ENCODE peak calls at places on chromosomes 4 and X, in five cellular contexts. One of them, this sample, is unnamed. For H3K36me3 and H3K27me3, the result is how much of the 10 kb centered on the place peaks cover.

GRCh38 chrX:135421537-135421931 is 210 bp upstream of the SMIM10L2A start:
- DNase-seq in osteoblast: peak
- DNase-seq in left lung: peak
- DNase-seq in thoracic aorta: peak
- DNase-seq in IMR-90: peak
- DNase-seq in this sample: peak

GRCh38 chrX:29241831-29242230 is 654.6 kb downstream of the IL1RAPL1 start:
- DNase-seq in thoracic aorta: no peak
- DNase-seq in osteoblast: no peak
- DNase-seq in IMR-90: peak
- DNase-seq in left lung: no peak
- DNase-seq in this sample: no peak

GRCh38 chr4:13918110-13918509 is 290.6 kb upstream of the BOD1L1 start:
- DNase-seq in thoracic aorta: peak
- DNase-seq in IMR-90: peak
- DNase-seq in osteoblast: peak
- DNase-seq in left lung: no peak
- DNase-seq in this sample: no peak

GRCh38 chr4:99201687-99202086 is 17.4 kb downstream of the ADH6 start:
- DNase-seq in osteoblast: peak
- DNase-seq in left lung: no peak
- DNase-seq in thoracic aorta: no peak
- DNase-seq in IMR-90: peak
- DNase-seq in this sample: no peak

GRCh38 chrX:117969782-117970181 is 146.8 kb downstream of the KLHL13 start:
- DNase-seq in osteoblast: no peak
- DNase-seq in thoracic aorta: no peak
- DNase-seq in left lung: no peak
- DNase-seq in IMR-90: no peak
- DNase-seq in this sample: no peak

GRCh38 chrX:133493366-133493765 is 78.1 kb upstream of the GPC4 start:
- DNase-seq in IMR-90: no peak
- DNase-seq in osteoblast: no peak
- DNase-seq in thoracic aorta: no peak
- DNase-seq in left lung: no peak
- DNase-seq in this sample: no peak

GRCh38 chr4:12928751-12929150 is 555.4 kb downstream of the RAB28 start:
- DNase-seq in IMR-90: no peak
- DNase-seq in osteoblast: no peak
- DNase-seq in left lung: no peak
- DNase-seq in thoracic aorta: no peak
- DNase-seq in this sample: no peak

GRCh38 chr4:92175250-92175649 is 128.5 kb upstream of the GRID2 start:
- DNase-seq in IMR-90: no peak
- DNase-seq in left lung: no peak
- DNase-seq in thoracic aorta: no peak
- DNase-seq in osteoblast: no peak
- DNase-seq in this sample: no peak

GRCh38 chr4:138663883-138664282 is 351.7 kb upstream of the NOCT start:
- DNase-seq in left lung: no peak
- DNase-seq in thoracic aorta: no peak
- DNase-seq in IMR-90: peak
- DNase-seq in osteoblast: no peak
- DNase-seq in this sample: no peak

GRCh38 chr4:123555500-123556273 is 159.1 kb downstream of the SPRY1 start:
- DNase-seq in left lung: no peak
- DNase-seq in IMR-90: peak
- DNase-seq in osteoblast: peak
- DNase-seq in thoracic aorta: peak
- DNase-seq in this sample: peak

GRCh38 chr4:174278467-174278866 is 5.0 kb downstream of the FBXO8 start:
- DNase-seq in thoracic aorta: no peak
- DNase-seq in left lung: no peak
- DNase-seq in osteoblast: no peak
- DNase-seq in IMR-90: no peak
- DNase-seq in this sample: no peak

GRCh38 chr4:54226399-54227260 is 2.5 kb upstream of the PDGFRA start:
- DNase-seq in thoracic aorta: no peak
- DNase-seq in left lung: peak
- DNase-seq in IMR-90: peak
- DNase-seq in osteoblast: peak
- DNase-seq in this sample: no peak

GRCh38 chrX:1418901-1419544 is 27.1 kb upstream of the SLC25A6 start:
- DNase-seq in IMR-90: no peak
- DNase-seq in left lung: peak
- DNase-seq in thoracic aorta: no peak
- DNase-seq in osteoblast: no peak
- DNase-seq in this sample: peak

GRCh38 chrX:1417921-1418875 is 26.3 kb upstream of the SLC25A6 start:
- DNase-seq in IMR-90: no peak
- DNase-seq in thoracic aorta: no peak
- DNase-seq in osteoblast: no peak
- DNase-seq in left lung: peak
- DNase-seq in this sample: no peak

GRCh38 chrX:1419545-1420355 is 27.8 kb upstream of the SLC25A6 start:
- DNase-seq in thoracic aorta: no peak
- DNase-seq in osteoblast: no peak
- DNase-seq in IMR-90: no peak
- DNase-seq in left lung: peak
- DNase-seq in this sample: no peak

GRCh38 chrX:1416327-1416784 is 24.4 kb upstream of the SLC25A6 start:
- DNase-seq in osteoblast: no peak
- DNase-seq in thoracic aorta: no peak
- DNase-seq in IMR-90: no peak
- DNase-seq in left lung: no peak
- DNase-seq in this sample: no peak

DNA sequence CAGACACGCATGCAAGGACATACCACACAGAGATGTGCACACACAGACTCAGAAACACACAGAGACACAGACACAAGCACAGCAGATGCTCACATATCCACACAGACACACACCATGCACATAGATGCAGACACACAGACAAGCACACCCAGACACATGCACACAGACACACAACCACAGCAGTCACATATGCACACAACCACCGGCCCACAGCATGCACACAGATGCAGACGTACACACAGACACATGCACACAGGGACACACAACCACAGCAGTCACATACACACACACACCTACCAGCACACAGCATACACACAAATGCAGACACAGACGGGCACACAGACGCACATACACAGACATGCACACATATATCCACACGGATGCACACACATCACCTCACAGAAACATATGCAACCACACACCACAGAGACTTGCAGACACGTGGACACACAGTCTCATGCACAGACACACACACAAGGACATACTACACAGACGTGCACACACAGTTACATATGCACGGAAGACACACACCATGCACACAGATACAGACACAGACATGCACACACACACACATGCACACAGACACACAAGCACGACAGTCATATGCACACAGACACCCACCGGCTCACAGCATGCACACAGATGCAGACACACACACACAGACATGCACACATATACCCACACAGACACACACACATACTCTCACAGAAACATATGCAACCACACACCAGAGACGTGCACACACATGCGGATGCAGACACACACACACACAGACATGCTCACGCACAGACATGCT is 25.2 kb upstream of the SLC25A6 start:
- DNase-seq in osteoblast: no peak
- DNase-seq in thoracic aorta: no peak
- DNase-seq in IMR-90: no peak
- DNase-seq in left lung: peak
- DNase-seq in this sample: no peak
- H3K36me3 ChIP-seq in osteoblast: under half
- H3K36me3 ChIP-seq in thoracic aorta: under half
- H3K36me3 ChIP-seq in IMR-90: half or more
- H3K36me3 ChIP-seq in left lung: under half
- H3K36me3 ChIP-seq in this sample: under half

GRCh38 chr4:3833326-3833989 is 67.3 kb downstream of the ADRA2C start:
- DNase-seq in IMR-90: no peak
- DNase-seq in thoracic aorta: no peak
- DNase-seq in left lung: peak
- DNase-seq in osteoblast: peak
- DNase-seq in this sample: no peak

GRCh38 chr4:3831529-3832150 is 65.5 kb downstream of the ADRA2C start:
- DNase-seq in thoracic aorta: no peak
- DNase-seq in left lung: peak
- DNase-seq in osteoblast: peak
- DNase-seq in IMR-90: no peak
- DNase-seq in this sample: no peak

GRCh38 chr4:3834186-3834920 is 68.2 kb downstream of the ADRA2C start:
- DNase-seq in IMR-90: no peak
- DNase-seq in left lung: peak
- DNase-seq in thoracic aorta: no peak
- DNase-seq in osteoblast: peak
- DNase-seq in this sample: no peak

GRCh38 chr4:3830774-3831528 is 64.8 kb downstream of the ADRA2C start:
- DNase-seq in left lung: peak
- DNase-seq in osteoblast: peak
- DNase-seq in IMR-90: no peak
- DNase-seq in thoracic aorta: no peak
- DNase-seq in this sample: no peak

DNA sequence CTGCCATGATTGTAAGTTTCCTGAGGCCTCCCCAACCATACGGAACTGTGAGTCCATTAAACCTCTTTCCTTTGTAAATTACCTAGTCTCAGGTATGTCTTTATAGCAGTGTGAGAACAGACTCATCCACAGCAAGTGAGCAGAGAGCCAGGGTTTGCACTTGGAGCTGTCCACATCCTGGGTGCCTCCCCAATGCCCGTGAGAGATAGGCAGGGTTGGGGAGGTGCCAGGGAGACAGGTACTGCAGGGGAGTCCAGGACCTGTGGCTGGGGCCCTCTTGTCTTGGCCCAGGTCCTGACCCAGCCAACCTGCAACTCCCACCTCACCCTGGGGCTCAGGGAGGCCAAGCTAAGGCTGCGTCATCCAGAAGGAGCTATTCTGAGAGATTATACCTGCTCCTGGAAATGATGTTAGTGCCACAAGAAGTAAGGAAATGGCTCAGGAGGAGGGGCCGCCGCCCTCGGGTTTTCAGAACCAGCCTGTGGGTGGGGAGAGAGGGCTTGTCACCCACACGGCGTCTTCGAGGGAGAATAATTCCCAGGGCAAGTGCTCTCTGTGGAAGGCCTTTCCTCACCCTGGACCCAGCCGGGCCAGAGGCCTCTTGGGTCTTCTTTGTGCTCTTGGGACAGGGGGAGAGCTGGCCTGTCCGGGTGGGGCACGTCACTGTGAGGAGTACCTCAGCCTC is 66.5 kb downstream of the ADRA2C start:
- DNase-seq in osteoblast: peak
- DNase-seq in left lung: peak
- DNase-seq in thoracic aorta: no peak
- DNase-seq in IMR-90: no peak
- DNase-seq in this sample: no peak
- H3K27me3 ChIP-seq in osteoblast: under half
- H3K27me3 ChIP-seq in left lung: under half
- H3K27me3 ChIP-seq in thoracic aorta: under half
- H3K27me3 ChIP-seq in IMR-90: under half
- H3K27me3 ChIP-seq in this sample: under half

GRCh38 chr4:2965262-2965661 is 1.9 kb downstream of the GRK4 start:
- DNase-seq in osteoblast: no peak
- DNase-seq in left lung: no peak
- DNase-seq in thoracic aorta: no peak
- DNase-seq in IMR-90: no peak
- DNase-seq in this sample: no peak

GRCh38 chr4:2963185-2964076 is at the start of the genes GRK4 and NOP14:
- DNase-seq in thoracic aorta: peak
- DNase-seq in osteoblast: peak
- DNase-seq in left lung: peak
- DNase-seq in IMR-90: peak
- DNase-seq in this sample: peak

GRCh38 chr4:2962614-2963184 is 507 bp downstream of the NOP14 start:
- DNase-seq in left lung: no peak
- DNase-seq in osteoblast: no peak
- DNase-seq in thoracic aorta: no peak
- DNase-seq in IMR-90: peak
- DNase-seq in this sample: peak

GRCh38 chr4:2962099-2962455 is 1.1 kb downstream of the NOP14 start:
- DNase-seq in osteoblast: no peak
- DNase-seq in left lung: no peak
- DNase-seq in IMR-90: no peak
- DNase-seq in thoracic aorta: no peak
- DNase-seq in this sample: no peak

DNA sequence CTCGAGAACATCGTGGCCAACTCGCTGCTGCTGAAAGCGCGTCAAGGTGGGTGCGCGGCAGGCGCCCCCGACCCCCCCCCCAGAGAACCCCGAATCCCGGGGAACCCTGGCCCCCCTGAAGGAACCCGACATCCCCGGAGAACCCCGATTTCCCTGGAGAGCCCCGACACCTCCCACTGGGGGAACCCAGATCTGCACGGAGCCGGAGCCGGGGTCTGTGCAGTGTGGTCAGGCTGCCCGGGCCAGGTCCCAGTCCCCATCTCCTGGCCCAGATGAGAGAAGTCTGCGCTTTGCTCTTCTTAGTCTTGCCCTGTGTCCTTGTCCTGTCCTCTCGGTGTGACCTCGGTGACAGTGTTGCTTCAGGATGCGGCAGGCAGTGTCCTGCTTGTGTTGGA is 703 bp downstream of the GRK4 start:
- DNase-seq in left lung: no peak
- DNase-seq in IMR-90: no peak
- DNase-seq in thoracic aorta: no peak
- DNase-seq in osteoblast: no peak
- DNase-seq in this sample: no peak
- H3K27ac ChIP-seq in left lung: peak
- H3K27ac ChIP-seq in IMR-90: peak
- H3K27ac ChIP-seq in thoracic aorta: peak
- H3K27ac ChIP-seq in osteoblast: peak
- H3K27ac ChIP-seq in this sample: no peak

GRCh38 chr4:118787844-118788380 is 48.0 kb downstream of the SEC24D start:
- DNase-seq in IMR-90: no peak
- DNase-seq in left lung: no peak
- DNase-seq in thoracic aorta: no peak
- DNase-seq in osteoblast: no peak
- DNase-seq in this sample: no peak

GRCh38 chr4:118790544-118790943 is 45.4 kb downstream of the SEC24D start:
- DNase-seq in osteoblast: no peak
- DNase-seq in IMR-90: no peak
- DNase-seq in left lung: no peak
- DNase-seq in thoracic aorta: no peak
- DNase-seq in this sample: no peak
- H3K36me3 ChIP-seq in osteoblast: half or more
- H3K36me3 ChIP-seq in IMR-90: under half
- H3K36me3 ChIP-seq in left lung: under half
- H3K36me3 ChIP-seq in thoracic aorta: under half
- H3K36me3 ChIP-seq in this sample: under half